ENCODE peak calls at places on chromosomes 12 and 14, in eight cellular contexts. W is NCI-H1105 treated with DMSO at 0.1 percent for 48 hours; J is activated CD4-positive, alpha-beta T cell treated with anti-CD3 and anti-CD28 coated beads for 24 hours; M is stimulated activated CD4-positive, alpha-beta T cell treated with anti-CD3 and anti-CD28 coated beads, Interleukin-1b, Interleukin-23, amount 100 ng/mL, for 48 hours; Z is OCI-M1; C is T-helper 17 cell; Q is stimulated activated CD8-positive, alpha-beta memory T cell treated with anti-CD3 and anti-CD28 coated beads, Interleukin-4, amount 100 ng/mL, for 24 hours; D is left ventricle myocardium inferior. S is an unnamed sample.
A peak's percentile ranks its signal among the peaks of the same experiment; 100 is the strongest.

GRCh38 chr14:102737402-102738372 is 39.6 kb upstream of the TRAF3 start:
- DNase-seq in W (no peak), J (no peak), M (no peak), Z (no peak), C (no peak), Q (no peak), D (no peak), S (no peak)

GRCh38 chr12:50825372-50825838 is 17.3 kb upstream of the TMPRSS12 start:
- DNase-seq in W (peak; percentile 39), J (no peak), M (no peak), Z (peak; percentile 85), C (no peak), Q (no peak), D (no peak), S (no peak)

GRCh38 chr12:114952573-114953196 is 268.7 kb upstream of the TBX3 start:
- DNase-seq in W (no peak), J (no peak), M (no peak), Z (no peak), C (no peak), Q (no peak), D (peak; percentile 74), S (no peak)

GRCh38 chr14:69087061-69087461 is 65.9 kb downstream of the DCAF5 start:
- DNase-seq in W (no peak), J (no peak), M (no peak), Z (no peak), C (no peak), Q (no peak), D (no peak), S (no peak)

GRCh38 chr12:103794814-103795213 is 46.2 kb downstream of the NT5DC3 start:
- DNase-seq in W (no peak), J (no peak), M (no peak), Z (no peak), C (no peak), Q (no peak), D (no peak), S (peak; percentile 17)

GRCh38 chr14:97337670-97338069 is 540.5 kb downstream of the VRK1 start:
- DNase-seq in W (no peak), J (no peak), M (no peak), Z (no peak), C (no peak), Q (no peak), D (no peak), S (no peak)

GRCh38 chr14:39807271-39807670 is 375.0 kb upstream of the FBXO33 start:
- DNase-seq in W (no peak), J (no peak), M (no peak), Z (no peak), C (no peak), Q (no peak), D (no peak), S (no peak)

GRCh38 chr12:127411141-127411915 is 855.6 kb upstream of the TMEM132C start:
- DNase-seq in W (no peak), J (no peak), M (no peak), Z (no peak), C (no peak), Q (no peak), D (no peak), S (no peak)

GRCh38 chr12:19005257-19005801 is 124.2 kb upstream of the PLEKHA5 start:
- DNase-seq in W (no peak), J (no peak), M (no peak), Z (no peak), C (no peak), Q (no peak), D (no peak), S (no peak)

GRCh38 chr12:49428652-49429549 is 61.6 kb downstream of the SPATS2 start:
- DNase-seq in W (no peak), J (no peak), M (no peak), Z (peak; percentile 38), C (no peak), Q (no peak), D (no peak), S (no peak)

GRCh38 chr14:59406454-59407245 is 58.5 kb downstream of the GPR135 start:
- DNase-seq in W (no peak), J (no peak), M (no peak), Z (peak; percentile 9), C (no peak), Q (no peak), D (no peak), S (peak; percentile 53)

GRCh38 chr12:131907379-131908081 is 13.1 kb downstream of the ULK1 start:
- DNase-seq in W (no peak), J (no peak), M (no peak), Z (no peak), C (no peak), Q (no peak), D (no peak), S (no peak)

GRCh38 chr14:105498430-105499255 is 7.6 kb downstream of the TEDC1 start:
- DNase-seq in W (no peak), J (no peak), M (no peak), Z (no peak), C (no peak), Q (no peak), D (no peak), S (peak; percentile 45)

GRCh38 chr14:80223696-80224465 is 12.6 kb upstream of the DIO2 start:
- DNase-seq in W (no peak), J (no peak), M (no peak), Z (no peak), C (no peak), Q (no peak), D (no peak), S (no peak)

GRCh38 chr12:127400231-127400630 is 866.7 kb upstream of the TMEM132C start:
- DNase-seq in W (no peak), J (no peak), M (no peak), Z (no peak), C (no peak), Q (no peak), D (no peak), S (no peak)

GRCh38 chr12:123487428-123487827 is 29.5 kb downstream of the SNRNP35 start:
- DNase-seq in W (no peak), J (no peak), M (no peak), Z (no peak), C (no peak), Q (no peak), D (no peak), S (no peak)

GRCh38 chr12:11875414-11875935 is 195.3 kb upstream of the BCL2L14 start:
- DNase-seq in W (peak; percentile 48), J (peak; percentile 18), M (peak; percentile 39), Z (no peak), C (no peak), Q (no peak), D (no peak), S (no peak)

S was measured in right lobe of liver.